ENCODE peak calls at places on chromosomes 13 and 19, in eight cellular contexts. One of them, this sample, is unnamed.

GRCh38 chr13:107824636-107825035 is 390.7 kb downstream of the LIG4 start:
- DNase-seq in left lung: no peak
- DNase-seq in heart right ventricle: no peak
- DNase-seq in suprapubic skin: no peak
- DNase-seq in kidney: no peak
- DNase-seq in CD4-positive, alpha-beta T cell: no peak
- DNase-seq in right lobe of liver: no peak
- DNase-seq in cardiac muscle cell: no peak
- DNase-seq in this sample: no peak

GRCh38 chr13:51666316-51666715 is 82.1 kb downstream of the WDFY2 start:
- DNase-seq in left lung: no peak
- DNase-seq in heart right ventricle: no peak
- DNase-seq in suprapubic skin: no peak
- DNase-seq in kidney: no peak
- DNase-seq in CD4-positive, alpha-beta T cell: no peak
- DNase-seq in right lobe of liver: no peak
- DNase-seq in cardiac muscle cell: no peak
- DNase-seq in this sample: no peak

GRCh38 chr19:55258476-55258827 is 365 bp downstream of the PPP6R1 start:
- DNase-seq in left lung: no peak
- DNase-seq in heart right ventricle: no peak
- DNase-seq in suprapubic skin: peak; percentile 82
- DNase-seq in kidney: no peak
- DNase-seq in CD4-positive, alpha-beta T cell: peak; percentile 44
- DNase-seq in right lobe of liver: no peak
- DNase-seq in cardiac muscle cell: peak; percentile 32
- DNase-seq in this sample: peak; percentile 65

GRCh38 chr13:19634129-19634740 is 776 bp downstream of the MPHOSPH8 start:
- DNase-seq in left lung: no peak
- DNase-seq in heart right ventricle: no peak
- DNase-seq in suprapubic skin: no peak
- DNase-seq in kidney: no peak
- DNase-seq in CD4-positive, alpha-beta T cell: no peak
- DNase-seq in right lobe of liver: no peak
- DNase-seq in cardiac muscle cell: peak; percentile 33
- DNase-seq in this sample: peak; percentile 30

GRCh38 chr19:3982701-3983541 is 2.3 kb downstream of the EEF2 start:
- DNase-seq in left lung: no peak
- DNase-seq in heart right ventricle: peak; percentile 8
- DNase-seq in suprapubic skin: no peak
- DNase-seq in kidney: no peak
- DNase-seq in CD4-positive, alpha-beta T cell: no peak
- DNase-seq in right lobe of liver: peak; percentile 49
- DNase-seq in cardiac muscle cell: no peak
- DNase-seq in this sample: peak; percentile 67

GRCh38 chr13:42883771-42884170 is 102.4 kb downstream of the FAM216B start:
- DNase-seq in left lung: no peak
- DNase-seq in heart right ventricle: no peak
- DNase-seq in suprapubic skin: no peak
- DNase-seq in kidney: no peak
- DNase-seq in CD4-positive, alpha-beta T cell: no peak
- DNase-seq in right lobe of liver: no peak
- DNase-seq in cardiac muscle cell: peak; percentile 49
- DNase-seq in this sample: peak; percentile 44

GRCh38 chr19:9906475-9907087 is 29.7 kb downstream of the OLFM2 start:
- DNase-seq in left lung: no peak
- DNase-seq in heart right ventricle: no peak
- DNase-seq in suprapubic skin: no peak
- DNase-seq in kidney: no peak
- DNase-seq in CD4-positive, alpha-beta T cell: no peak
- DNase-seq in right lobe of liver: no peak
- DNase-seq in cardiac muscle cell: no peak
- DNase-seq in this sample: no peak

GRCh38 chr19:703651-704446 is 4.9 kb upstream of the PALM start:
- DNase-seq in left lung: peak; percentile 87
- DNase-seq in heart right ventricle: peak; percentile 69
- DNase-seq in suprapubic skin: no peak
- DNase-seq in kidney: peak; percentile 95
- DNase-seq in CD4-positive, alpha-beta T cell: peak; percentile 60
- DNase-seq in right lobe of liver: peak; percentile 77
- DNase-seq in cardiac muscle cell: peak; percentile 73
- DNase-seq in this sample: peak; percentile 80

GRCh38 chr19:58218899-58219298 is 9.8 kb upstream of the ZNF544 start:
- DNase-seq in left lung: no peak
- DNase-seq in heart right ventricle: no peak
- DNase-seq in suprapubic skin: no peak
- DNase-seq in kidney: no peak
- DNase-seq in CD4-positive, alpha-beta T cell: peak; percentile 30
- DNase-seq in right lobe of liver: no peak
- DNase-seq in cardiac muscle cell: peak; percentile 18
- DNase-seq in this sample: no peak

GRCh38 chr13:104592127-104592526 is 1525.9 kb upstream of the SLC10A2 start:
- DNase-seq in left lung: no peak
- DNase-seq in heart right ventricle: no peak
- DNase-seq in suprapubic skin: no peak
- DNase-seq in kidney: no peak
- DNase-seq in CD4-positive, alpha-beta T cell: no peak
- DNase-seq in right lobe of liver: no peak
- DNase-seq in cardiac muscle cell: no peak
- DNase-seq in this sample: peak; percentile 25

GRCh38 chr19:9565900-9566705 is 18.2 kb downstream of the ZNF121 start:
- DNase-seq in left lung: no peak
- DNase-seq in heart right ventricle: no peak
- DNase-seq in suprapubic skin: no peak
- DNase-seq in kidney: no peak
- DNase-seq in CD4-positive, alpha-beta T cell: no peak
- DNase-seq in right lobe of liver: no peak
- DNase-seq in cardiac muscle cell: no peak
- DNase-seq in this sample: no peak

GRCh38 chr19:18233224-18233825 is 7.1 kb upstream of the PDE4C start:
- DNase-seq in left lung: no peak
- DNase-seq in heart right ventricle: no peak
- DNase-seq in suprapubic skin: no peak
- DNase-seq in kidney: no peak
- DNase-seq in CD4-positive, alpha-beta T cell: peak; percentile 45
- DNase-seq in right lobe of liver: no peak
- DNase-seq in cardiac muscle cell: peak; percentile 89
- DNase-seq in this sample: peak; percentile 88

GRCh38 chr13:36531746-36532486 is 99.6 kb downstream of the CCNA1 start:
- DNase-seq in left lung: no peak
- DNase-seq in heart right ventricle: no peak
- DNase-seq in suprapubic skin: no peak
- DNase-seq in kidney: no peak
- DNase-seq in CD4-positive, alpha-beta T cell: no peak
- DNase-seq in right lobe of liver: no peak
- DNase-seq in cardiac muscle cell: no peak
- DNase-seq in this sample: no peak

GRCh38 chr19:45901432-45901903 is 945 bp downstream of the MYPOP start:
- DNase-seq in left lung: peak; percentile 55
- DNase-seq in heart right ventricle: no peak
- DNase-seq in suprapubic skin: no peak
- DNase-seq in kidney: peak; percentile 84
- DNase-seq in CD4-positive, alpha-beta T cell: peak; percentile 28
- DNase-seq in right lobe of liver: no peak
- DNase-seq in cardiac muscle cell: peak; percentile 29
- DNase-seq in this sample: peak; percentile 76

GRCh38 chr19:39131255-39131755 is 5.7 kb downstream of the PAK4 start:
- DNase-seq in left lung: no peak
- DNase-seq in heart right ventricle: peak; percentile 67
- DNase-seq in suprapubic skin: no peak
- DNase-seq in kidney: peak; percentile 84
- DNase-seq in CD4-positive, alpha-beta T cell: no peak
- DNase-seq in right lobe of liver: no peak
- DNase-seq in cardiac muscle cell: no peak
- DNase-seq in this sample: no peak

GRCh38 chr13:103200118-103200885 is 134.1 kb upstream of the SLC10A2 start:
- DNase-seq in left lung: no peak
- DNase-seq in heart right ventricle: no peak
- DNase-seq in suprapubic skin: no peak
- DNase-seq in kidney: no peak
- DNase-seq in CD4-positive, alpha-beta T cell: no peak
- DNase-seq in right lobe of liver: no peak
- DNase-seq in cardiac muscle cell: no peak
- DNase-seq in this sample: no peak

GRCh38 chr13:36674337-36675212 is 755 bp downstream of the SERTM1 start:
- DNase-seq in left lung: no peak
- DNase-seq in heart right ventricle: no peak
- DNase-seq in suprapubic skin: peak; percentile 66
- DNase-seq in kidney: no peak
- DNase-seq in CD4-positive, alpha-beta T cell: no peak
- DNase-seq in right lobe of liver: no peak
- DNase-seq in cardiac muscle cell: no peak
- DNase-seq in this sample: no peak

GRCh38 chr19:44925114-44925891 is 10.9 kb downstream of the APOC1 start:
- DNase-seq in left lung: peak; percentile 89
- DNase-seq in heart right ventricle: peak; percentile 60
- DNase-seq in suprapubic skin: peak; percentile 90
- DNase-seq in kidney: peak; percentile 95
- DNase-seq in CD4-positive, alpha-beta T cell: no peak
- DNase-seq in right lobe of liver: peak; percentile 98
- DNase-seq in cardiac muscle cell: no peak
- DNase-seq in this sample: peak; percentile 73

GRCh38 chr13:84076280-84076679 is 194.0 kb upstream of the SLITRK1 start:
- DNase-seq in left lung: no peak
- DNase-seq in heart right ventricle: no peak
- DNase-seq in suprapubic skin: no peak
- DNase-seq in kidney: no peak
- DNase-seq in CD4-positive, alpha-beta T cell: no peak
- DNase-seq in right lobe of liver: no peak
- DNase-seq in cardiac muscle cell: no peak
- DNase-seq in this sample: no peak

GRCh38 chr13:110546389-110546788 is 15.1 kb downstream of the RAB20 start:
- DNase-seq in left lung: no peak
- DNase-seq in heart right ventricle: no peak
- DNase-seq in suprapubic skin: no peak
- DNase-seq in kidney: peak; percentile 40
- DNase-seq in CD4-positive, alpha-beta T cell: no peak
- DNase-seq in right lobe of liver: no peak
- DNase-seq in cardiac muscle cell: no peak
- DNase-seq in this sample: no peak

GRCh38 chr13:67967031-67967430 is 736.9 kb upstream of the PCDH9 start:
- DNase-seq in left lung: no peak
- DNase-seq in heart right ventricle: no peak
- DNase-seq in suprapubic skin: no peak
- DNase-seq in kidney: no peak
- DNase-seq in CD4-positive, alpha-beta T cell: no peak
- DNase-seq in right lobe of liver: no peak
- DNase-seq in cardiac muscle cell: no peak
- DNase-seq in this sample: no peak

DNA sequence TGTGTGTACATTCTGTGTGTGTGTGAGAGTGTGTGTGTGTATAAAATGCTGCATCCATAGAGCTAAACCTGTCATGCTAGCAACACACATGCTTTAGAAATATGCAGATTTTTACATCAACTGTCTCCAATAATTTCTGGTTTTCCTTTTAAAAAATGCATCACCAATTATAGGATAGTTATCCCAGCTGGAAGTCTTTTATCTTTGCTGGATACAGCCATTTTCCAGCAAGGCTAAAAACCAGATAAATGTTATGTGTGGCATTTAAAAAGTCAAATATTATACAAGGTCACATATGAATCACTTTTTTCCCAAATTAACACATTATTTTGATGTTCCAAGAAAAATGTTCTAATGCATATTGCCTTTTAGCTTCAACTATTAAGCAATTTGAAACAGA is 202.0 kb upstream of the IPO5 start:
- DNase-seq in left lung: no peak
- DNase-seq in heart right ventricle: no peak
- DNase-seq in suprapubic skin: no peak
- DNase-seq in kidney: no peak
- DNase-seq in CD4-positive, alpha-beta T cell: no peak
- DNase-seq in right lobe of liver: no peak
- DNase-seq in cardiac muscle cell: no peak
- DNase-seq in this sample: no peak
- H3K27ac ChIP-seq in left lung: no peak overlapping the region
- H3K27ac ChIP-seq in heart right ventricle: no peak overlapping the region
- H3K27ac ChIP-seq in suprapubic skin: no peak overlapping the region
- H3K27ac ChIP-seq in kidney: no peak overlapping the region
- H3K27ac ChIP-seq in CD4-positive, alpha-beta T cell: no peak overlapping the region
- H3K27ac ChIP-seq in right lobe of liver: no peak overlapping the region
- H3K27ac ChIP-seq in cardiac muscle cell: no peak overlapping the region
- H3K27ac ChIP-seq in this sample: no peak overlapping the region

GRCh38 chr19:48158210-48158790 is 11.8 kb downstream of the LIG1 start:
- DNase-seq in left lung: no peak
- DNase-seq in heart right ventricle: no peak
- DNase-seq in suprapubic skin: no peak
- DNase-seq in kidney: no peak
- DNase-seq in CD4-positive, alpha-beta T cell: no peak
- DNase-seq in right lobe of liver: no peak
- DNase-seq in cardiac muscle cell: no peak
- DNase-seq in this sample: no peak
- TF ChIP-seq CTCF in left lung: no peak
- TF ChIP-seq CTCF in heart right ventricle: peak; percentile 16
- TF ChIP-seq CTCF in suprapubic skin: no peak
- TF ChIP-seq CTCF in kidney: no peak
- TF ChIP-seq CTCF in CD4-positive, alpha-beta T cell: no peak
- TF ChIP-seq CTCF in right lobe of liver: no peak
- TF ChIP-seq CTCF in cardiac muscle cell: no peak
- TF ChIP-seq CTCF in this sample: no peak

GRCh38 chr13:63161219-63161618 is 1745.6 kb upstream of the PCDH20 start:
- DNase-seq in left lung: no peak
- DNase-seq in heart right ventricle: no peak
- DNase-seq in suprapubic skin: no peak
- DNase-seq in kidney: no peak
- DNase-seq in CD4-positive, alpha-beta T cell: no peak
- DNase-seq in right lobe of liver: no peak
- DNase-seq in cardiac muscle cell: no peak
- DNase-seq in this sample: no peak
- H3K27ac ChIP-seq in left lung: no peak overlapping the region
- H3K27ac ChIP-seq in heart right ventricle: no peak overlapping the region
- H3K27ac ChIP-seq in suprapubic skin: no peak overlapping the region
- H3K27ac ChIP-seq in kidney: no peak overlapping the region
- H3K27ac ChIP-seq in CD4-positive, alpha-beta T cell: no peak overlapping the region
- H3K27ac ChIP-seq in right lobe of liver: no peak overlapping the region
- H3K27ac ChIP-seq in cardiac muscle cell: no peak overlapping the region
- H3K27ac ChIP-seq in this sample: no peak overlapping the region

DNA sequence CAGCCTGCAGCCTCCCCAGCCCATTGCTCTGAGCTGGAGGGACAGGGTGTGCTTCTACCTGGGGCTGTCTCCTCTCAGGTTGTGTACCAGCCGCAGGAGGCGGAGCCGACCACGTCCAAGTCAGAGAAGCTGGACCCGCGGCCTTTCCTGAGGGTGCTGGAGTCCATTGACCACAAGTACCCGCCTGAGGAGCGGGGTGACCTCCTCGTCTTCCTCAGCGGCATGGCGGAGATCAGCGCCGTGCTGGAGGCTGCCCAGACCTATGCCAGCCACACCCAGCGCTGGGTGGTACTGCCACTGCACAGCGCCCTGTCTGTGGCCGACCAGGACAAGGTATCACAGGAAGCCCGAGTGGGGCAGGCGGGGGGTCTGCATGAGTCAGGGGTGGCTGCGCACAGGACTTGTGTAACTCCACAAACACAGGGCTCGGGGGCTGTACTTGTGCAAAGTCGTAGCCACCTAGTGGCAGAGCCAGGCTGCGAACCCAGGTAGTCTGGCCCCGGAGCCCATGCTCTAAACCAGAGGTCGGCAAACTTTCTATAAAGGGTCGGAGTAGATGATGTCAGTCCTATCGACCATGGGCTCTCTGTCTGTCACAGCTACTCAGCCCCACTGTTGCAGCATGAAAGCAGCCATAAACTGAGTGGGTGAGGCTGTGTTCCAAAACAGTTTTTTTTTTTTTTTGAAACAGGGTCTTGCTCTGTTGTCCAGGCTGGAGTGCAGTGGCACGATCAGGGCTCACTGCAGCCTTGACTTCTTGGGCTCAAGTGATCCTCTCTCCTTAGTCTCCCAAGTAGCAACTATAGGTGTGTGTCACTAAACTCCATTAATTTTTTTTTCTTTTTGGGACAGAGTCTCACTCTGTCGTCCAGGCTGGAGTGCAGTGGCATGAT is 8.9 kb downstream of the DHX34 start:
- DNase-seq in left lung: no peak
- DNase-seq in heart right ventricle: no peak
- DNase-seq in suprapubic skin: no peak
- DNase-seq in kidney: peak; percentile 71
- DNase-seq in CD4-positive, alpha-beta T cell: no peak
- DNase-seq in right lobe of liver: no peak
- DNase-seq in cardiac muscle cell: no peak
- DNase-seq in this sample: no peak
- TF ChIP-seq CTCF in left lung: no peak
- TF ChIP-seq CTCF in heart right ventricle: no peak
- TF ChIP-seq CTCF in suprapubic skin: no peak
- TF ChIP-seq CTCF in kidney: no peak
- TF ChIP-seq CTCF in CD4-positive, alpha-beta T cell: no peak
- TF ChIP-seq CTCF in right lobe of liver: no peak
- TF ChIP-seq CTCF in cardiac muscle cell: peak; percentile 15
- TF ChIP-seq CTCF in this sample: no peak